ENCODE peak calls at places on chromosomes 12 and 14, in ten cellular contexts. One of them, this sample, is unnamed.

GRCh38 chr12:89497005-89497404 is 27.6 kb downstream of the GALNT4 start:
- DNase-seq in CD4-positive, CD25-positive, alpha-beta regulatory T cell: no peak
- DNase-seq in mesendoderm: no peak
- DNase-seq in pancreas: no peak
- DNase-seq in neuronal stem cell: no peak
- DNase-seq in left ventricle myocardium inferior: no peak
- DNase-seq in upper lobe of right lung: no peak
- DNase-seq in lower lobe of right lung: no peak
- DNase-seq in kidney: no peak
- DNase-seq in A549: no peak
- DNase-seq in this sample: peak; percentile 48

GRCh38 chr12:12724421-12725085 is 7.4 kb downstream of the CDKN1B start:
- DNase-seq in lower lobe of right lung: no peak
- DNase-seq in CD4-positive, CD25-positive, alpha-beta regulatory T cell: no peak
- DNase-seq in pancreas: no peak
- DNase-seq in A549: peak; percentile 42
- DNase-seq in mesendoderm: peak; percentile 38
- DNase-seq in kidney: no peak
- DNase-seq in upper lobe of right lung: no peak
- DNase-seq in left ventricle myocardium inferior: no peak
- DNase-seq in neuronal stem cell: no peak
- DNase-seq in this sample: peak; percentile 34

GRCh38 chr14:75041613-75042012 is 9.7 kb downstream of the MLH3 start:
- DNase-seq in A549: no peak
- DNase-seq in neuronal stem cell: no peak
- DNase-seq in pancreas: no peak
- DNase-seq in lower lobe of right lung: no peak
- DNase-seq in kidney: no peak
- DNase-seq in CD4-positive, CD25-positive, alpha-beta regulatory T cell: no peak
- DNase-seq in mesendoderm: no peak
- DNase-seq in upper lobe of right lung: no peak
- DNase-seq in left ventricle myocardium inferior: no peak
- DNase-seq in this sample: peak; percentile 89

GRCh38 chr14:45893127-45893526 is 640.1 kb upstream of the MIS18BP1 start:
- DNase-seq in neuronal stem cell: no peak
- DNase-seq in A549: no peak
- DNase-seq in upper lobe of right lung: no peak
- DNase-seq in mesendoderm: no peak
- DNase-seq in lower lobe of right lung: no peak
- DNase-seq in pancreas: no peak
- DNase-seq in left ventricle myocardium inferior: no peak
- DNase-seq in kidney: no peak
- DNase-seq in CD4-positive, CD25-positive, alpha-beta regulatory T cell: no peak
- DNase-seq in this sample: no peak

GRCh38 chr12:130632582-130633174 is 83.4 kb downstream of the RIMBP2 start:
- DNase-seq in kidney: no peak
- DNase-seq in mesendoderm: no peak
- DNase-seq in neuronal stem cell: no peak
- DNase-seq in lower lobe of right lung: no peak
- DNase-seq in CD4-positive, CD25-positive, alpha-beta regulatory T cell: no peak
- DNase-seq in A549: no peak
- DNase-seq in left ventricle myocardium inferior: no peak
- DNase-seq in upper lobe of right lung: peak; percentile 2
- DNase-seq in pancreas: no peak
- DNase-seq in this sample: peak; percentile 7

GRCh38 chr14:76929927-76930326 is 98.6 kb downstream of the IRF2BPL start:
- DNase-seq in CD4-positive, CD25-positive, alpha-beta regulatory T cell: peak; percentile 56
- DNase-seq in pancreas: no peak
- DNase-seq in mesendoderm: peak; percentile 74
- DNase-seq in left ventricle myocardium inferior: no peak
- DNase-seq in upper lobe of right lung: no peak
- DNase-seq in neuronal stem cell: no peak
- DNase-seq in lower lobe of right lung: no peak
- DNase-seq in kidney: no peak
- DNase-seq in A549: no peak
- DNase-seq in this sample: peak; percentile 38

GRCh38 chr12:49259452-49259851 is 5.4 kb upstream of the TUBA1C start:
- DNase-seq in neuronal stem cell: no peak
- DNase-seq in mesendoderm: no peak
- DNase-seq in upper lobe of right lung: no peak
- DNase-seq in CD4-positive, CD25-positive, alpha-beta regulatory T cell: no peak
- DNase-seq in lower lobe of right lung: no peak
- DNase-seq in kidney: no peak
- DNase-seq in pancreas: no peak
- DNase-seq in A549: no peak
- DNase-seq in left ventricle myocardium inferior: no peak
- DNase-seq in this sample: no peak

GRCh38 chr12:11959117-11959823 is 111.5 kb upstream of the BCL2L14 start:
- DNase-seq in neuronal stem cell: no peak
- DNase-seq in lower lobe of right lung: no peak
- DNase-seq in kidney: no peak
- DNase-seq in pancreas: no peak
- DNase-seq in left ventricle myocardium inferior: no peak
- DNase-seq in mesendoderm: no peak
- DNase-seq in A549: no peak
- DNase-seq in CD4-positive, CD25-positive, alpha-beta regulatory T cell: no peak
- DNase-seq in upper lobe of right lung: no peak
- DNase-seq in this sample: no peak

GRCh38 chr12:15677207-15677606 is 112.0 kb downstream of the EPS8 start:
- DNase-seq in CD4-positive, CD25-positive, alpha-beta regulatory T cell: no peak
- DNase-seq in mesendoderm: peak; percentile 65
- DNase-seq in pancreas: no peak
- DNase-seq in A549: no peak
- DNase-seq in upper lobe of right lung: no peak
- DNase-seq in kidney: no peak
- DNase-seq in left ventricle myocardium inferior: no peak
- DNase-seq in neuronal stem cell: no peak
- DNase-seq in lower lobe of right lung: no peak
- DNase-seq in this sample: no peak

GRCh38 chr14:68816183-68816942 is 23.5 kb upstream of the ZFP36L1 start:
- DNase-seq in pancreas: peak; percentile 94
- DNase-seq in neuronal stem cell: peak; percentile 91
- DNase-seq in lower lobe of right lung: peak; percentile 95
- DNase-seq in A549: peak; percentile 93
- DNase-seq in mesendoderm: peak; percentile 93
- DNase-seq in left ventricle myocardium inferior: peak; percentile 90
- DNase-seq in kidney: peak; percentile 97
- DNase-seq in upper lobe of right lung: peak; percentile 96
- DNase-seq in CD4-positive, CD25-positive, alpha-beta regulatory T cell: peak; percentile 82
- DNase-seq in this sample: peak; percentile 86

GRCh38 chr12:118375348-118375747 is 1.0 kb upstream of the SUDS3 start:
- DNase-seq in mesendoderm: no peak
- DNase-seq in pancreas: no peak
- DNase-seq in CD4-positive, CD25-positive, alpha-beta regulatory T cell: no peak
- DNase-seq in A549: no peak
- DNase-seq in neuronal stem cell: no peak
- DNase-seq in upper lobe of right lung: no peak
- DNase-seq in kidney: no peak
- DNase-seq in lower lobe of right lung: no peak
- DNase-seq in left ventricle myocardium inferior: no peak
- DNase-seq in this sample: no peak

GRCh38 chr12:131452444-131452860 is 258.4 kb upstream of the SFSWAP start:
- DNase-seq in left ventricle myocardium inferior: no peak
- DNase-seq in lower lobe of right lung: no peak
- DNase-seq in mesendoderm: peak; percentile 50
- DNase-seq in CD4-positive, CD25-positive, alpha-beta regulatory T cell: no peak
- DNase-seq in A549: peak; percentile 35
- DNase-seq in kidney: no peak
- DNase-seq in neuronal stem cell: no peak
- DNase-seq in pancreas: no peak
- DNase-seq in upper lobe of right lung: peak; percentile 66
- DNase-seq in this sample: peak; percentile 44

GRCh38 chr14:79080040-79080439 is 909.9 kb downstream of the NRXN3 start:
- DNase-seq in mesendoderm: no peak
- DNase-seq in upper lobe of right lung: no peak
- DNase-seq in neuronal stem cell: no peak
- DNase-seq in kidney: no peak
- DNase-seq in lower lobe of right lung: no peak
- DNase-seq in left ventricle myocardium inferior: no peak
- DNase-seq in CD4-positive, CD25-positive, alpha-beta regulatory T cell: no peak
- DNase-seq in pancreas: no peak
- DNase-seq in A549: no peak
- DNase-seq in this sample: no peak

GRCh38 chr12:70919597-70920035 is 922 bp downstream of the PTPRR start:
- DNase-seq in lower lobe of right lung: no peak
- DNase-seq in pancreas: no peak
- DNase-seq in left ventricle myocardium inferior: no peak
- DNase-seq in upper lobe of right lung: no peak
- DNase-seq in A549: no peak
- DNase-seq in mesendoderm: peak; percentile 64
- DNase-seq in neuronal stem cell: peak; percentile 32
- DNase-seq in kidney: no peak
- DNase-seq in CD4-positive, CD25-positive, alpha-beta regulatory T cell: no peak
- DNase-seq in this sample: no peak

DNA sequence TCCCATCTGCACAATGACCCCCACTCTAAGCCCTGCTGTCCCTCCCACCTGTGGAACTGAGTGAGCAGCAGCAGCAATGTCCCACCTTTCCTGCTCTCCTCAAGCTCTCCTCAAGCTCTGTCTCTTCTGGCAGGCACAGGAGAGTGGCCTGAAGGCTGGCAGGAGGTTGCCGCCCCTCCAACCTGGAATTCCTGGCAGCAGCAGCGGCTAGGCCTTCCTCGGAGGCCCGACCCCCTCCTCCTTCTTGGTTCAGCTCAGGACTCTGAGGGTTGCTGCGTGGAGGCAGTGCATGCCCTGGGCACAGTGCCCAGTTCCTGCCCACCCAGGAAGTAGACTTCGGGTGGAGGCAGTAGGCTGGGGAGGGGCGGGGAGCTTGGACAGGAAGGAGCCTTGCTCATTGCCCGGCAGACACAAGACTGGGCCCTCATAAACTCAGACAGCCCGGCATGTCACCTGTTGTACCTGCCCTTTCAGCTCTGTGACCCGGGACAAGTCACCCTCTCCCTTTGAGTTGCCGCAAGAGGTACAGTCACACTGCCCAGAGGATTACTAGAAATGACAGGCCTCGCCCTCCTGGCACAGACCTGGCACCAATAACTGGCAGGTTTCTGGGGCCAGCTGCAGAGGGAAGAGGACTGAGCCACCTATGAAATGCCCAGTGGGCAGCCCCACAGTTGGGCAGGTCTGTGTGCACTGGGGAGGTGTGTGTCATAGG is 2.1 kb upstream of the SERPINA1 start:
- DNase-seq in mesendoderm: no peak
- DNase-seq in kidney: peak; percentile 97
- DNase-seq in A549: no peak
- DNase-seq in CD4-positive, CD25-positive, alpha-beta regulatory T cell: no peak
- DNase-seq in neuronal stem cell: no peak
- DNase-seq in lower lobe of right lung: peak; percentile 93
- DNase-seq in pancreas: peak; percentile 67
- DNase-seq in left ventricle myocardium inferior: peak; percentile 69
- DNase-seq in upper lobe of right lung: peak; percentile 95
- DNase-seq in this sample: peak; percentile 94
- H3K4me1 ChIP-seq in mesendoderm: no peaks in the 10 kb centered on the region
- H3K4me1 ChIP-seq in kidney: peaks cover 7% of the 10 kb centered on the region
- H3K4me1 ChIP-seq in A549: peaks cover 5% of the 10 kb centered on the region
- H3K4me1 ChIP-seq in CD4-positive, CD25-positive, alpha-beta regulatory T cell: no peaks in the 10 kb centered on the region
- H3K4me1 ChIP-seq in neuronal stem cell: peaks cover 2% of the 10 kb centered on the region
- H3K4me1 ChIP-seq in lower lobe of right lung: peaks cover 66% of the 10 kb centered on the region
- H3K4me1 ChIP-seq in pancreas: no peaks in the 10 kb centered on the region
- H3K4me1 ChIP-seq in left ventricle myocardium inferior: no peaks in the 10 kb centered on the region
- H3K4me1 ChIP-seq in upper lobe of right lung: peaks cover 31% of the 10 kb centered on the region
- H3K4me1 ChIP-seq in this sample: peaks cover 5% of the 10 kb centered on the region

DNA sequence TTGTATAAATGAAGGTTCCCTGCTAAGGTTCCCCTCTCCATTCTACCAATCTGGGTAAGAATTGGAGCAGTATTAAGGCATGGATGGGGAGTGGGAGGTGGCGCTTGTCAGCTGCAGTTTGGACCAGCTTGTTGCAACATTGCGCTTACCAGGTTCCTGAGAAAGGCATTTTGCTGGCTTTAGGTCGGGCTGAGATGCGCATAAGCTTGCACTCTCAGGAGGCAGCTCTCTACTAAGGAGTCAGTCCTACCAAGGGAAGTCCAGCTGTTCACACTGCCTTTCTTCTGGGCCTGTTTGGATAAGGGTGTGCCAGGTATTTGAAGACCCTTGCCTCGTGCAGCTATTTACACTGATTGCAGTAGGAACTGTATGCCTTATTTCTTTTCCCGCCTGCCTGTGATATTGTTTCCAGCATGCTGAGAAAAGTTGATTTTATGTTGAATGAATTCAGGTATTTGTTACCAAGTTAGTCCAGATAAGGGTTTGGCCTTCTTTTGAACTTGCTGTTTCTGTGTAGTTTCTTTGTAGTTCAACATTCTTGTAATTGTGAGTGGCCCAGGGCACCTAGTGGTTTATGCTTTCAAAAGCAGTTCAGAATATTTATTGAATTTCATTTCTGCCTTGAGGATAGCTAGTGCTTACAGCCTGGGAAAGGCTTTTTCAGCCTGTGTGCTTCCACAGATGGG is 2.6 kb downstream of the MLEC start:
- DNase-seq in lower lobe of right lung: no peak
- DNase-seq in neuronal stem cell: no peak
- DNase-seq in CD4-positive, CD25-positive, alpha-beta regulatory T cell: no peak
- DNase-seq in left ventricle myocardium inferior: no peak
- DNase-seq in A549: no peak
- DNase-seq in mesendoderm: peak; percentile 57
- DNase-seq in pancreas: no peak
- DNase-seq in upper lobe of right lung: no peak
- DNase-seq in kidney: no peak
- DNase-seq in this sample: peak; percentile 37
- H3K4me3 ChIP-seq in lower lobe of right lung: peak overlapping the region; percentile 94
- H3K4me3 ChIP-seq in neuronal stem cell: peak overlapping the region; percentile 89
- H3K4me3 ChIP-seq in CD4-positive, CD25-positive, alpha-beta regulatory T cell: peak overlapping the region; percentile 84
- H3K4me3 ChIP-seq in left ventricle myocardium inferior: peak overlapping the region; percentile 97
- H3K4me3 ChIP-seq in A549: peak overlapping the region; percentile 97
- H3K4me3 ChIP-seq in mesendoderm: no peak overlapping the region
- H3K4me3 ChIP-seq in pancreas: no peak overlapping the region
- H3K4me3 ChIP-seq in upper lobe of right lung: peak overlapping the region; percentile 91
- H3K4me3 ChIP-seq in kidney: peak overlapping the region; percentile 93
- H3K4me3 ChIP-seq in this sample: peak overlapping the region; percentile 90

GRCh38 chr12:65195387-65196055 is 26.1 kb downstream of the LEMD3 start:
- DNase-seq in upper lobe of right lung: no peak
- DNase-seq in left ventricle myocardium inferior: no peak
- DNase-seq in kidney: no peak
- DNase-seq in lower lobe of right lung: no peak
- DNase-seq in pancreas: no peak
- DNase-seq in CD4-positive, CD25-positive, alpha-beta regulatory T cell: no peak
- DNase-seq in A549: no peak
- DNase-seq in mesendoderm: peak; percentile 18
- DNase-seq in neuronal stem cell: no peak
- DNase-seq in this sample: no peak
- H3K27ac ChIP-seq in upper lobe of right lung: no peak overlapping the region
- H3K27ac ChIP-seq in left ventricle myocardium inferior: peak overlapping the region; percentile 77
- H3K27ac ChIP-seq in kidney: no peak overlapping the region
- H3K27ac ChIP-seq in lower lobe of right lung: no peak overlapping the region
- H3K27ac ChIP-seq in pancreas: no peak overlapping the region
- H3K27ac ChIP-seq in CD4-positive, CD25-positive, alpha-beta regulatory T cell: no peak overlapping the region
- H3K27ac ChIP-seq in A549: no peak overlapping the region
- H3K27ac ChIP-seq in mesendoderm: no peak overlapping the region
- H3K27ac ChIP-seq in neuronal stem cell: no peak overlapping the region
- H3K27ac ChIP-seq in this sample: no peak overlapping the region

DNA sequence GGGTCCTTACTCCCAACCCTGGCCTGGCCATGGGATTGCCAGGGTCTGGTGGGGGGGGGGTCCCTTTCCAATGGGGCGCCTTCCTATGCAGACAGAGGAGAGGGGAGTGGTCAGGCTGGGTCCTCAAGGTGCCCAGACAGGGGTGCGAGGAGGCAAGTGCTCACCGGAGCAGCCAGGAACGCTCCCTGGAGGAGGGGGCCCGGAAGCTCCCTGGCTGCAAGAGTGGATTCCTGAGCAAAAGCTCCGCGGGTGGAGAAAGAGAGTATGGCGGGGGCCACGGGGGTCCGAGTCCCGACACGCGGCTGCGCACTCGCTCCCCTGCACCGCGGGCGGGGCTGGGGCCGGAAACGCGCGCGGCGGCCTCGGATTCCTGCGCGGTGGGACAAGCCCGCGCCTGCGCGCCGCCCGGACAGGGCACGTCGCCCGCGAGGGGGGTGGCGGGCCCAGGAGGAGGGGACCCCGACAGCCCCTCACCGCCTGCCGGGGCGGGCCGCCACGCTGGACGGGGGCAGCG is 27.7 kb upstream of the GPR132 start:
- DNase-seq in CD4-positive, CD25-positive, alpha-beta regulatory T cell: peak; percentile 47
- DNase-seq in mesendoderm: no peak
- DNase-seq in A549: peak; percentile 77
- DNase-seq in kidney: peak; percentile 92
- DNase-seq in pancreas: peak; percentile 79
- DNase-seq in lower lobe of right lung: peak; percentile 78
- DNase-seq in left ventricle myocardium inferior: peak; percentile 72
- DNase-seq in neuronal stem cell: no peak
- DNase-seq in upper lobe of right lung: peak; percentile 88
- DNase-seq in this sample: peak; percentile 74
- H3K4me1 ChIP-seq in CD4-positive, CD25-positive, alpha-beta regulatory T cell: peaks cover 23% of the 10 kb centered on the region
- H3K4me1 ChIP-seq in mesendoderm: peaks cover 3% of the 10 kb centered on the region
- H3K4me1 ChIP-seq in A549: peaks cover 52% of the 10 kb centered on the region
- H3K4me1 ChIP-seq in kidney: peaks cover 8% of the 10 kb centered on the region
- H3K4me1 ChIP-seq in pancreas: peaks cover 27% of the 10 kb centered on the region
- H3K4me1 ChIP-seq in lower lobe of right lung: peaks cover 56% of the 10 kb centered on the region
- H3K4me1 ChIP-seq in left ventricle myocardium inferior: peaks cover 57% of the 10 kb centered on the region
- H3K4me1 ChIP-seq in neuronal stem cell: peaks cover 21% of the 10 kb centered on the region
- H3K4me1 ChIP-seq in upper lobe of right lung: peaks cover 41% of the 10 kb centered on the region
- H3K4me1 ChIP-seq in this sample: peaks cover 9% of the 10 kb centered on the region

This sample was measured in small intestine.